ENCODE peak calls at places on chromosomes 1 and 21, in six cellular contexts. One of them, this sample, is unnamed.

GRCh38 chr1:112337028-112337531 is 58.9 kb upstream of the CTTNBP2NL start:
- DNase-seq in HCEC 1CT: peak; percentile 39
- DNase-seq in activated T-cell treated with anti-CD3 and anti-CD28 coated beads for 48 hours: peak; percentile 12
- DNase-seq in IMR-90: peak; percentile 31
- DNase-seq in neural crest cell: no peak
- DNase-seq in DMS 273 treated with DMSO at 0.1 percent for 48 hours: no peak
- DNase-seq in this sample: peak; percentile 44

GRCh38 chr1:78236711-78237110 is 190.9 kb downstream of the GIPC2 start:
- DNase-seq in neural crest cell: no peak
- DNase-seq in DMS 273 treated with DMSO at 0.1 percent for 48 hours: no peak
- DNase-seq in activated T-cell treated with anti-CD3 and anti-CD28 coated beads for 48 hours: no peak
- DNase-seq in IMR-90: peak; percentile 45
- DNase-seq in HCEC 1CT: peak; percentile 44
- DNase-seq in this sample: no peak

GRCh38 chr1:23452011-23452411 is 27.5 kb upstream of the TCEA3 start:
- DNase-seq in DMS 273 treated with DMSO at 0.1 percent for 48 hours: no peak
- DNase-seq in HCEC 1CT: no peak
- DNase-seq in activated T-cell treated with anti-CD3 and anti-CD28 coated beads for 48 hours: peak; percentile 11
- DNase-seq in IMR-90: peak; percentile 33
- DNase-seq in neural crest cell: no peak
- DNase-seq in this sample: no peak

GRCh38 chr21:38531610-38532009 is 33.3 kb upstream of the ERG start:
- DNase-seq in neural crest cell: no peak
- DNase-seq in DMS 273 treated with DMSO at 0.1 percent for 48 hours: no peak
- DNase-seq in HCEC 1CT: no peak
- DNase-seq in IMR-90: no peak
- DNase-seq in activated T-cell treated with anti-CD3 and anti-CD28 coated beads for 48 hours: no peak
- DNase-seq in this sample: no peak

GRCh38 chr1:229229137-229229720 is 41.7 kb upstream of the RAB4A start:
- DNase-seq in DMS 273 treated with DMSO at 0.1 percent for 48 hours: no peak
- DNase-seq in IMR-90: no peak
- DNase-seq in activated T-cell treated with anti-CD3 and anti-CD28 coated beads for 48 hours: no peak
- DNase-seq in HCEC 1CT: no peak
- DNase-seq in neural crest cell: no peak
- DNase-seq in this sample: no peak

GRCh38 chr1:39671433-39671792 is 494 bp downstream of the NT5C1A start:
- DNase-seq in neural crest cell: no peak
- DNase-seq in activated T-cell treated with anti-CD3 and anti-CD28 coated beads for 48 hours: no peak
- DNase-seq in DMS 273 treated with DMSO at 0.1 percent for 48 hours: no peak
- DNase-seq in HCEC 1CT: no peak
- DNase-seq in IMR-90: no peak
- DNase-seq in this sample: peak; percentile 53

GRCh38 chr21:16198546-16198945 is 468.8 kb downstream of the USP25 start:
- DNase-seq in HCEC 1CT: no peak
- DNase-seq in IMR-90: no peak
- DNase-seq in DMS 273 treated with DMSO at 0.1 percent for 48 hours: no peak
- DNase-seq in activated T-cell treated with anti-CD3 and anti-CD28 coated beads for 48 hours: no peak
- DNase-seq in neural crest cell: no peak
- DNase-seq in this sample: no peak

GRCh38 chr1:35506960-35507901 is 50.0 kb downstream of the KIAA0319L start:
- DNase-seq in DMS 273 treated with DMSO at 0.1 percent for 48 hours: no peak
- DNase-seq in neural crest cell: no peak
- DNase-seq in IMR-90: no peak
- DNase-seq in activated T-cell treated with anti-CD3 and anti-CD28 coated beads for 48 hours: no peak
- DNase-seq in HCEC 1CT: no peak
- DNase-seq in this sample: no peak

GRCh38 chr1:184930232-184930631 is 44.1 kb downstream of the NIBAN1 start:
- DNase-seq in HCEC 1CT: no peak
- DNase-seq in DMS 273 treated with DMSO at 0.1 percent for 48 hours: no peak
- DNase-seq in IMR-90: no peak
- DNase-seq in activated T-cell treated with anti-CD3 and anti-CD28 coated beads for 48 hours: no peak
- DNase-seq in neural crest cell: no peak
- DNase-seq in this sample: no peak

GRCh38 chr1:11525516-11525915 is 46.6 kb downstream of the DISP3 start:
- DNase-seq in activated T-cell treated with anti-CD3 and anti-CD28 coated beads for 48 hours: no peak
- DNase-seq in HCEC 1CT: no peak
- DNase-seq in DMS 273 treated with DMSO at 0.1 percent for 48 hours: no peak
- DNase-seq in IMR-90: no peak
- DNase-seq in neural crest cell: no peak
- DNase-seq in this sample: peak; percentile 8

GRCh38 chr1:30572192-30572591 is 151.2 kb downstream of the MATN1 start:
- DNase-seq in IMR-90: no peak
- DNase-seq in neural crest cell: no peak
- DNase-seq in HCEC 1CT: no peak
- DNase-seq in activated T-cell treated with anti-CD3 and anti-CD28 coated beads for 48 hours: no peak
- DNase-seq in DMS 273 treated with DMSO at 0.1 percent for 48 hours: no peak
- DNase-seq in this sample: no peak

GRCh38 chr1:53299233-53299632 is 28.6 kb downstream of the LRP8 start:
- DNase-seq in neural crest cell: no peak
- DNase-seq in HCEC 1CT: no peak
- DNase-seq in DMS 273 treated with DMSO at 0.1 percent for 48 hours: no peak
- DNase-seq in IMR-90: no peak
- DNase-seq in activated T-cell treated with anti-CD3 and anti-CD28 coated beads for 48 hours: no peak
- DNase-seq in this sample: no peak

GRCh38 chr1:203706444-203706843 is 58.5 kb upstream of the LAX1 start:
- DNase-seq in activated T-cell treated with anti-CD3 and anti-CD28 coated beads for 48 hours: no peak
- DNase-seq in IMR-90: peak; percentile 52
- DNase-seq in DMS 273 treated with DMSO at 0.1 percent for 48 hours: no peak
- DNase-seq in neural crest cell: no peak
- DNase-seq in HCEC 1CT: peak; percentile 13
- DNase-seq in this sample: no peak

GRCh38 chr1:83844546-83844945 is 154.4 kb downstream of the TTLL7 start:
- DNase-seq in HCEC 1CT: no peak
- DNase-seq in IMR-90: no peak
- DNase-seq in neural crest cell: no peak
- DNase-seq in activated T-cell treated with anti-CD3 and anti-CD28 coated beads for 48 hours: no peak
- DNase-seq in DMS 273 treated with DMSO at 0.1 percent for 48 hours: no peak
- DNase-seq in this sample: no peak

GRCh38 chr1:39509360-39510009 is 18.0 kb downstream of the BMP8A start:
- DNase-seq in HCEC 1CT: peak; percentile 24
- DNase-seq in activated T-cell treated with anti-CD3 and anti-CD28 coated beads for 48 hours: peak; percentile 11
- DNase-seq in DMS 273 treated with DMSO at 0.1 percent for 48 hours: no peak
- DNase-seq in neural crest cell: no peak
- DNase-seq in IMR-90: peak; percentile 38
- DNase-seq in this sample: no peak

GRCh38 chr1:96973605-96974004 is 252.0 kb downstream of the PTBP2 start:
- DNase-seq in neural crest cell: no peak
- DNase-seq in HCEC 1CT: no peak
- DNase-seq in activated T-cell treated with anti-CD3 and anti-CD28 coated beads for 48 hours: no peak
- DNase-seq in DMS 273 treated with DMSO at 0.1 percent for 48 hours: peak; percentile 59
- DNase-seq in IMR-90: peak; percentile 33
- DNase-seq in this sample: no peak

GRCh38 chr1:14742181-14742980 is 143.9 kb downstream of the KAZN start:
- DNase-seq in DMS 273 treated with DMSO at 0.1 percent for 48 hours: peak; percentile 36
- DNase-seq in HCEC 1CT: peak; percentile 92
- DNase-seq in neural crest cell: no peak
- DNase-seq in activated T-cell treated with anti-CD3 and anti-CD28 coated beads for 48 hours: no peak
- DNase-seq in IMR-90: peak; percentile 98
- DNase-seq in this sample: no peak

GRCh38 chr21:33947451-33948095 is 32.0 kb upstream of the ATP5PO start:
- DNase-seq in DMS 273 treated with DMSO at 0.1 percent for 48 hours: peak; percentile 49
- DNase-seq in activated T-cell treated with anti-CD3 and anti-CD28 coated beads for 48 hours: peak; percentile 73
- DNase-seq in IMR-90: peak; percentile 98
- DNase-seq in HCEC 1CT: peak; percentile 98
- DNase-seq in neural crest cell: no peak
- DNase-seq in this sample: peak; percentile 62

GRCh38 chr21:37472581-37472980 is 106.0 kb downstream of the DYRK1A start:
- DNase-seq in activated T-cell treated with anti-CD3 and anti-CD28 coated beads for 48 hours: no peak
- DNase-seq in HCEC 1CT: no peak
- DNase-seq in IMR-90: no peak
- DNase-seq in DMS 273 treated with DMSO at 0.1 percent for 48 hours: no peak
- DNase-seq in neural crest cell: no peak
- DNase-seq in this sample: no peak

GRCh38 chr1:67700220-67700619 is 15.2 kb downstream of the GADD45A start:
- DNase-seq in DMS 273 treated with DMSO at 0.1 percent for 48 hours: no peak
- DNase-seq in HCEC 1CT: no peak
- DNase-seq in IMR-90: no peak
- DNase-seq in neural crest cell: no peak
- DNase-seq in activated T-cell treated with anti-CD3 and anti-CD28 coated beads for 48 hours: no peak
- DNase-seq in this sample: no peak

GRCh38 chr1:212797681-212798080 is 6.0 kb downstream of the TATDN3 start:
- DNase-seq in HCEC 1CT: peak; percentile 38
- DNase-seq in neural crest cell: no peak
- DNase-seq in DMS 273 treated with DMSO at 0.1 percent for 48 hours: no peak
- DNase-seq in activated T-cell treated with anti-CD3 and anti-CD28 coated beads for 48 hours: no peak
- DNase-seq in IMR-90: peak; percentile 21
- DNase-seq in this sample: no peak

GRCh38 chr1:51664412-51665240 is 47.7 kb downstream of the OSBPL9 start:
- DNase-seq in HCEC 1CT: peak; percentile 46
- DNase-seq in activated T-cell treated with anti-CD3 and anti-CD28 coated beads for 48 hours: no peak
- DNase-seq in IMR-90: peak; percentile 73
- DNase-seq in DMS 273 treated with DMSO at 0.1 percent for 48 hours: no peak
- DNase-seq in neural crest cell: no peak
- DNase-seq in this sample: no peak

GRCh38 chr1:67880056-67880601 is 46.9 kb upstream of the GNG12 start:
- DNase-seq in neural crest cell: no peak
- DNase-seq in activated T-cell treated with anti-CD3 and anti-CD28 coated beads for 48 hours: no peak
- DNase-seq in DMS 273 treated with DMSO at 0.1 percent for 48 hours: peak; percentile 37
- DNase-seq in HCEC 1CT: peak; percentile 80
- DNase-seq in IMR-90: peak; percentile 79
- DNase-seq in this sample: no peak

GRCh38 chr21:41501919-41502318 is 6.0 kb downstream of the TMPRSS2 start:
- DNase-seq in HCEC 1CT: no peak
- DNase-seq in neural crest cell: no peak
- DNase-seq in DMS 273 treated with DMSO at 0.1 percent for 48 hours: no peak
- DNase-seq in IMR-90: no peak
- DNase-seq in activated T-cell treated with anti-CD3 and anti-CD28 coated beads for 48 hours: no peak
- DNase-seq in this sample: no peak

GRCh38 chr1:203818399-203818798 is 23.0 kb downstream of the ZBED6 start:
- DNase-seq in IMR-90: no peak
- DNase-seq in activated T-cell treated with anti-CD3 and anti-CD28 coated beads for 48 hours: no peak
- DNase-seq in neural crest cell: no peak
- DNase-seq in DMS 273 treated with DMSO at 0.1 percent for 48 hours: no peak
- DNase-seq in HCEC 1CT: no peak
- DNase-seq in this sample: no peak

GRCh38 chr1:180486092-180486491 is 16.3 kb downstream of the ACBD6 start:
- DNase-seq in IMR-90: no peak
- DNase-seq in activated T-cell treated with anti-CD3 and anti-CD28 coated beads for 48 hours: no peak
- DNase-seq in neural crest cell: no peak
- DNase-seq in DMS 273 treated with DMSO at 0.1 percent for 48 hours: no peak
- DNase-seq in HCEC 1CT: no peak
- DNase-seq in this sample: no peak

GRCh38 chr1:29121951-29122661 is 1.6 kb downstream of the TMEM200B start:
- DNase-seq in neural crest cell: no peak
- DNase-seq in HCEC 1CT: no peak
- DNase-seq in activated T-cell treated with anti-CD3 and anti-CD28 coated beads for 48 hours: peak; percentile 10
- DNase-seq in IMR-90: peak; percentile 14
- DNase-seq in DMS 273 treated with DMSO at 0.1 percent for 48 hours: no peak
- DNase-seq in this sample: peak; percentile 73

GRCh38 chr1:4447778-4448360 is 206.5 kb upstream of the AJAP1 start:
- DNase-seq in HCEC 1CT: no peak
- DNase-seq in IMR-90: no peak
- DNase-seq in activated T-cell treated with anti-CD3 and anti-CD28 coated beads for 48 hours: no peak
- DNase-seq in DMS 273 treated with DMSO at 0.1 percent for 48 hours: no peak
- DNase-seq in neural crest cell: no peak
- DNase-seq in this sample: no peak

GRCh38 chr1:231410041-231410591 is 12.0 kb downstream of the EGLN1 start:
- DNase-seq in DMS 273 treated with DMSO at 0.1 percent for 48 hours: no peak
- DNase-seq in activated T-cell treated with anti-CD3 and anti-CD28 coated beads for 48 hours: no peak
- DNase-seq in neural crest cell: no peak
- DNase-seq in IMR-90: peak; percentile 88
- DNase-seq in HCEC 1CT: peak; percentile 57
- DNase-seq in this sample: no peak

GRCh38 chr1:230844561-230844960 is 23.8 kb downstream of the C1orf198 start:
- DNase-seq in DMS 273 treated with DMSO at 0.1 percent for 48 hours: no peak
- DNase-seq in neural crest cell: no peak
- DNase-seq in activated T-cell treated with anti-CD3 and anti-CD28 coated beads for 48 hours: no peak
- DNase-seq in HCEC 1CT: no peak
- DNase-seq in IMR-90: no peak
- DNase-seq in this sample: no peak

GRCh38 chr1:40929145-40929544 is 50.4 kb upstream of the CTPS1 start:
- DNase-seq in activated T-cell treated with anti-CD3 and anti-CD28 coated beads for 48 hours: no peak
- DNase-seq in IMR-90: peak; percentile 51
- DNase-seq in HCEC 1CT: no peak
- DNase-seq in neural crest cell: no peak
- DNase-seq in DMS 273 treated with DMSO at 0.1 percent for 48 hours: no peak
- DNase-seq in this sample: no peak

GRCh38 chr1:99808391-99809115 is 41.6 kb upstream of the AGL start:
- DNase-seq in DMS 273 treated with DMSO at 0.1 percent for 48 hours: peak; percentile 79
- DNase-seq in activated T-cell treated with anti-CD3 and anti-CD28 coated beads for 48 hours: no peak
- DNase-seq in HCEC 1CT: peak; percentile 93
- DNase-seq in IMR-90: peak; percentile 96
- DNase-seq in neural crest cell: peak; percentile 19
- DNase-seq in this sample: no peak

GRCh38 chr1:226706664-226707063 is 32.4 kb downstream of the ITPKB start:
- DNase-seq in DMS 273 treated with DMSO at 0.1 percent for 48 hours: peak; percentile 93
- DNase-seq in HCEC 1CT: no peak
- DNase-seq in activated T-cell treated with anti-CD3 and anti-CD28 coated beads for 48 hours: no peak
- DNase-seq in neural crest cell: no peak
- DNase-seq in IMR-90: no peak
- DNase-seq in this sample: no peak

This sample was measured in WTC11.